ENCODE peak calls at places on chromosomes 5 and 9, in nine cellular contexts. K is left lobe of liver, E is NCI-H2227 treated with DMSO at 0.1 percent for 48 hours, H is spleen, X is HFF-Myc, G is IMR-90, Z is A172, W is cardiac fibroblast, C is Calu3. P is an unnamed sample.
A peak's percentile ranks its signal among the peaks of the same experiment; 100 is the strongest.

GRCh38 chr5:136521696-136522095 is 156.4 kb upstream of the TRPC7 start:
- DNase-seq in E (no peak), C (no peak), K (no peak), W (no peak), G (no peak), H (no peak), Z (no peak), X (no peak), P (no peak)

GRCh38 chr5:123474238-123474637 is 37.7 kb upstream of the CSNK1G3 start:
- DNase-seq in Z (no peak), X (peak; percentile 24), E (no peak), K (no peak), G (no peak), H (no peak), W (no peak), C (no peak), P (no peak)

GRCh38 chr9:5425006-5425628 is 12.6 kb downstream of the PLGRKT start:
- DNase-seq in C (no peak), Z (peak; percentile 35), G (no peak), W (peak; percentile 54), H (no peak), X (peak; percentile 12), K (no peak), E (peak; percentile 20), P (peak; percentile 44)

GRCh38 chr5:170642066-170642735 is 138.4 kb downstream of the KCNIP1 start:
- DNase-seq in H (peak; percentile 38), G (no peak), C (no peak), X (no peak), Z (no peak), K (no peak), E (no peak), W (no peak), P (no peak)

GRCh38 chr5:37834542-37835399 is 5.1 kb downstream of the GDNF start:
- DNase-seq in G (no peak), H (no peak), E (no peak), C (no peak), Z (no peak), W (no peak), X (no peak), K (no peak), P (no peak)

GRCh38 chr5:8825161-8825757 is 720.6 kb downstream of the SEMA5A start:
- DNase-seq in W (peak; percentile 59), E (no peak), H (no peak), G (peak; percentile 40), X (no peak), K (no peak), Z (peak; percentile 25), C (no peak), P (no peak)

GRCh38 chr9:126564716-126565115 is 49.0 kb upstream of the LMX1B start:
- DNase-seq in W (no peak), E (no peak), C (no peak), H (no peak), G (no peak), K (no peak), Z (no peak), X (no peak), P (no peak)

GRCh38 chr9:97307091-97307490 is 368 bp upstream of the CCDC180 start:
- DNase-seq in G (peak; percentile 57), C (no peak), H (peak; percentile 85), X (peak; percentile 52), W (peak; percentile 73), Z (no peak), E (no peak), K (peak; percentile 70), P (no peak)

GRCh38 chr9:121686930-121687541 is 35.6 kb downstream of the DAB2IP start:
- DNase-seq in K (peak; percentile 76), E (no peak), H (peak; percentile 88), W (peak; percentile 78), G (peak; percentile 65), Z (peak; percentile 72), X (no peak), C (peak; percentile 86), P (peak; percentile 62)

GRCh38 chr5:130323804-130324454 is 419.7 kb downstream of the CHSY3 start:
- DNase-seq in E (no peak), K (no peak), C (peak; percentile 8), W (peak; percentile 88), X (no peak), H (no peak), G (no peak), Z (peak; percentile 60), P (no peak)

P was measured in NCI-H2081.